ENCODE peak calls at places on chromosomes 5 and 9, in nine cellular contexts. One of them, this sample, is unnamed.

GRCh38 chr9:90012825-90013425 is 408.1 kb downstream of the GADD45G start:
- DNase-seq in ovary: no peak
- DNase-seq in Calu3: no peak
- DNase-seq in foreskin keratinocyte: no peak
- DNase-seq in K562: no peak
- DNase-seq in body of pancreas: peak
- DNase-seq in endothelial cell: no peak
- DNase-seq in pancreas: no peak
- DNase-seq in breast epithelium: no peak
- DNase-seq in this sample: no peak

GRCh38 chr5:30502277-30502676 is 691.2 kb upstream of the CDH6 start:
- DNase-seq in ovary: no peak
- DNase-seq in Calu3: peak
- DNase-seq in foreskin keratinocyte: peak
- DNase-seq in K562: no peak
- DNase-seq in body of pancreas: no peak
- DNase-seq in endothelial cell: no peak
- DNase-seq in pancreas: no peak
- DNase-seq in breast epithelium: no peak
- DNase-seq in this sample: no peak

GRCh38 chr5:119402081-119402480 is 46.3 kb downstream of the TNFAIP8 start:
- DNase-seq in ovary: no peak
- DNase-seq in Calu3: no peak
- DNase-seq in foreskin keratinocyte: no peak
- DNase-seq in K562: no peak
- DNase-seq in body of pancreas: no peak
- DNase-seq in endothelial cell: no peak
- DNase-seq in pancreas: no peak
- DNase-seq in breast epithelium: peak
- DNase-seq in this sample: no peak

GRCh38 chr9:81815781-81816180 is 112.4 kb upstream of the SPATA31D4 start:
- DNase-seq in ovary: no peak
- DNase-seq in Calu3: no peak
- DNase-seq in foreskin keratinocyte: no peak
- DNase-seq in K562: no peak
- DNase-seq in body of pancreas: no peak
- DNase-seq in endothelial cell: no peak
- DNase-seq in pancreas: no peak
- DNase-seq in breast epithelium: no peak
- DNase-seq in this sample: no peak

GRCh38 chr5:140570058-140570457 is 5.4 kb downstream of the SLC35A4 start:
- DNase-seq in ovary: no peak
- DNase-seq in Calu3: no peak
- DNase-seq in foreskin keratinocyte: no peak
- DNase-seq in K562: no peak
- DNase-seq in body of pancreas: no peak
- DNase-seq in endothelial cell: no peak
- DNase-seq in pancreas: no peak
- DNase-seq in breast epithelium: no peak
- DNase-seq in this sample: no peak

GRCh38 chr5:176415240-176416122 is 858 bp downstream of the CLTB start:
- DNase-seq in ovary: no peak
- DNase-seq in Calu3: peak
- DNase-seq in foreskin keratinocyte: no peak
- DNase-seq in K562: no peak
- DNase-seq in body of pancreas: peak
- DNase-seq in endothelial cell: peak
- DNase-seq in pancreas: peak
- DNase-seq in breast epithelium: peak
- DNase-seq in this sample: no peak

GRCh38 chr5:116622375-116623075 is 47.9 kb upstream of the SEMA6A start:
- DNase-seq in ovary: no peak
- DNase-seq in Calu3: no peak
- DNase-seq in foreskin keratinocyte: no peak
- DNase-seq in K562: no peak
- DNase-seq in body of pancreas: no peak
- DNase-seq in endothelial cell: no peak
- DNase-seq in pancreas: no peak
- DNase-seq in breast epithelium: no peak
- DNase-seq in this sample: no peak

GRCh38 chr5:173329370-173330150 is 1.3 kb upstream of the STC2 start:
- DNase-seq in ovary: no peak
- DNase-seq in Calu3: peak
- DNase-seq in foreskin keratinocyte: no peak
- DNase-seq in K562: no peak
- DNase-seq in body of pancreas: peak
- DNase-seq in endothelial cell: peak
- DNase-seq in pancreas: peak
- DNase-seq in breast epithelium: no peak
- DNase-seq in this sample: no peak

GRCh38 chr9:36137392-36138004 is 965 bp downstream of the GLIPR2 start:
- DNase-seq in ovary: no peak
- DNase-seq in Calu3: no peak
- DNase-seq in foreskin keratinocyte: no peak
- DNase-seq in K562: no peak
- DNase-seq in body of pancreas: peak
- DNase-seq in endothelial cell: no peak
- DNase-seq in pancreas: no peak
- DNase-seq in breast epithelium: no peak
- DNase-seq in this sample: no peak

GRCh38 chr9:36136894-36137391 is 410 bp downstream of the GLIPR2 start:
- DNase-seq in ovary: no peak
- DNase-seq in Calu3: no peak
- DNase-seq in foreskin keratinocyte: no peak
- DNase-seq in K562: no peak
- DNase-seq in body of pancreas: no peak
- DNase-seq in endothelial cell: no peak
- DNase-seq in pancreas: no peak
- DNase-seq in breast epithelium: no peak
- DNase-seq in this sample: no peak

GRCh38 chr9:36135791-36136276 is 699 bp upstream of the GLIPR2 start:
- DNase-seq in ovary: no peak
- DNase-seq in Calu3: no peak
- DNase-seq in foreskin keratinocyte: no peak
- DNase-seq in K562: no peak
- DNase-seq in body of pancreas: no peak
- DNase-seq in endothelial cell: no peak
- DNase-seq in pancreas: no peak
- DNase-seq in breast epithelium: no peak
- DNase-seq in this sample: no peak

GRCh38 chr9:36134761-36135505 is 1.6 kb upstream of the GLIPR2 start:
- DNase-seq in ovary: no peak
- DNase-seq in Calu3: no peak
- DNase-seq in foreskin keratinocyte: no peak
- DNase-seq in K562: no peak
- DNase-seq in body of pancreas: no peak
- DNase-seq in endothelial cell: no peak
- DNase-seq in pancreas: no peak
- DNase-seq in breast epithelium: no peak
- DNase-seq in this sample: no peak

DNA sequence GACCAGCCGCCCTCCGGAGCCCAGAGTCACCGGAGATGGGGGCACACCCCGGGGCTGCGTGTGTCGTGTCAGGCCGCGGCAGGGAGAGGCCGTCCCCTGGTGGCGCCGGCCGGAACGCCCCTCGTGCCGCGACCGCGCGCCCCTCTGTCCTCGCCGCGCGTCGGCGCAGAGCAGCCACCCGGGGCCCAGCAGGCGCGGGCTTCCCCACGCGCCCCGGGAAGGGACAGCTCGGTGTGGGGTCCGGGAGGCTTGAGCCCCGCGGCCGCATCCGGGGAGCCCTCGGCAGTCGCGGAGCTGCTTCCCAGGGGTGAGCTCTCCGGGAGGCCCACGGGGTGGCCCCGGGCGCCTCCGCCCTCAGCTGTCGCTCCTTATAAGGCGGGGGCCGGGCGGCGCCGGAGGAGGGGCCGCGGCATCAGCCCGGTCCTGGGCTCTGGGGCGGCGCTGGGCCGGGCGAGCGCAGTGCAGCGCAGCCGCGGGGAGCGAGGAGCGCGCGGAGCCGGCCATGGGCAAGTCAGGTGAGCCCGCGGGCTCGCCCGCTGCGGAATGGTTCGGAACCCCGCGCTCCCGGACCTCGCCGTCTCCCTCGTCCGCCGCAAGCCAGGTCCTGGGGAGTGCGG is at the start of gene GLIPR2:
- DNase-seq in ovary: peak
- DNase-seq in Calu3: peak
- DNase-seq in foreskin keratinocyte: no peak
- DNase-seq in K562: peak
- DNase-seq in body of pancreas: peak
- DNase-seq in endothelial cell: peak
- DNase-seq in pancreas: peak
- DNase-seq in breast epithelium: peak
- DNase-seq in this sample: no peak
- TF ChIP-seq CTCF in ovary: no peak
- TF ChIP-seq CTCF in Calu3: no peak
- TF ChIP-seq CTCF in foreskin keratinocyte: peak
- TF ChIP-seq CTCF in K562: peak
- TF ChIP-seq CTCF in body of pancreas: peak
- TF ChIP-seq CTCF in endothelial cell: no peak
- TF ChIP-seq CTCF in pancreas: no peak
- TF ChIP-seq CTCF in breast epithelium: no peak
- TF ChIP-seq CTCF in this sample: no peak

GRCh38 chr5:69360442-69360841 is 8.9 kb downstream of the AK6 start:
- DNase-seq in ovary: no peak
- DNase-seq in Calu3: no peak
- DNase-seq in foreskin keratinocyte: no peak
- DNase-seq in K562: no peak
- DNase-seq in body of pancreas: no peak
- DNase-seq in endothelial cell: no peak
- DNase-seq in pancreas: no peak
- DNase-seq in breast epithelium: no peak
- DNase-seq in this sample: no peak

GRCh38 chr5:69364850-69365249 is 4.5 kb downstream of the AK6 start:
- DNase-seq in ovary: no peak
- DNase-seq in Calu3: no peak
- DNase-seq in foreskin keratinocyte: no peak
- DNase-seq in K562: no peak
- DNase-seq in body of pancreas: no peak
- DNase-seq in endothelial cell: no peak
- DNase-seq in pancreas: no peak
- DNase-seq in breast epithelium: no peak
- DNase-seq in this sample: no peak

GRCh38 chr5:69368458-69369368 is 607 bp downstream of the AK6 start:
- DNase-seq in ovary: no peak
- DNase-seq in Calu3: peak
- DNase-seq in foreskin keratinocyte: no peak
- DNase-seq in K562: peak
- DNase-seq in body of pancreas: no peak
- DNase-seq in endothelial cell: peak
- DNase-seq in pancreas: no peak
- DNase-seq in breast epithelium: no peak
- DNase-seq in this sample: no peak

GRCh38 chr5:69367697-69368279 is 1.5 kb downstream of the AK6 start:
- DNase-seq in ovary: no peak
- DNase-seq in Calu3: no peak
- DNase-seq in foreskin keratinocyte: no peak
- DNase-seq in K562: no peak
- DNase-seq in body of pancreas: no peak
- DNase-seq in endothelial cell: no peak
- DNase-seq in pancreas: no peak
- DNase-seq in breast epithelium: no peak
- DNase-seq in this sample: no peak

DNA sequence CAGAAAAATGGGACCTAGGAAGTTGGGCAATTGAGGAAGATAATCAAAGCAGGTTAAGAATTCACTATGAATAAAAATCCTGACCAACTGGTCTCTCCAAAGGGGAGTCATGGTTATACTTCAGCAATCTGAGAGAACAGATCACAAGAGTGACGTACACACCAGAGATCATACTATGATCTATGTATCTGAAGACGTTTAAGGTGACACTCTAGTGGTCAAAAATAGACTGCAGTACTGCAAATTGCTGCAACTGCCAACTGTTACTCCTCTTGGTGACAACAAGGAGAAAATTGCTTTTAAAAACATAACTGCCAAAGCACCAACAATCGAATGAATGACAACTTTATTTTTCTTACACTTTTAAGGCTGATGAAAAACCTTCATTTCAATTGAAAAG is 4.9 kb downstream of the AK6 start:
- DNase-seq in ovary: no peak
- DNase-seq in Calu3: no peak
- DNase-seq in foreskin keratinocyte: no peak
- DNase-seq in K562: peak
- DNase-seq in body of pancreas: no peak
- DNase-seq in endothelial cell: no peak
- DNase-seq in pancreas: no peak
- DNase-seq in breast epithelium: no peak
- DNase-seq in this sample: no peak
- TF ChIP-seq CTCF in ovary: no peak
- TF ChIP-seq CTCF in Calu3: no peak
- TF ChIP-seq CTCF in foreskin keratinocyte: peak
- TF ChIP-seq CTCF in K562: peak
- TF ChIP-seq CTCF in body of pancreas: peak
- TF ChIP-seq CTCF in endothelial cell: peak
- TF ChIP-seq CTCF in pancreas: no peak
- TF ChIP-seq CTCF in breast epithelium: peak
- TF ChIP-seq CTCF in this sample: no peak

GRCh38 chr9:76717611-76718010 is 46.6 kb upstream of the PCA3 start:
- DNase-seq in ovary: no peak
- DNase-seq in Calu3: no peak
- DNase-seq in foreskin keratinocyte: no peak
- DNase-seq in K562: no peak
- DNase-seq in body of pancreas: no peak
- DNase-seq in endothelial cell: no peak
- DNase-seq in pancreas: no peak
- DNase-seq in breast epithelium: no peak
- DNase-seq in this sample: no peak

GRCh38 chr9:76717176-76717575 is 47.1 kb upstream of the PCA3 start:
- DNase-seq in ovary: no peak
- DNase-seq in Calu3: no peak
- DNase-seq in foreskin keratinocyte: no peak
- DNase-seq in K562: no peak
- DNase-seq in body of pancreas: no peak
- DNase-seq in endothelial cell: no peak
- DNase-seq in pancreas: no peak
- DNase-seq in breast epithelium: no peak
- DNase-seq in this sample: no peak

GRCh38 chr9:76716270-76716669 is 48.0 kb upstream of the PCA3 start:
- DNase-seq in ovary: no peak
- DNase-seq in Calu3: no peak
- DNase-seq in foreskin keratinocyte: no peak
- DNase-seq in K562: no peak
- DNase-seq in body of pancreas: no peak
- DNase-seq in endothelial cell: no peak
- DNase-seq in pancreas: no peak
- DNase-seq in breast epithelium: no peak
- DNase-seq in this sample: no peak

GRCh38 chr9:76720245-76720644 is 44.0 kb upstream of the PCA3 start:
- DNase-seq in ovary: no peak
- DNase-seq in Calu3: no peak
- DNase-seq in foreskin keratinocyte: no peak
- DNase-seq in K562: no peak
- DNase-seq in body of pancreas: no peak
- DNase-seq in endothelial cell: no peak
- DNase-seq in pancreas: no peak
- DNase-seq in breast epithelium: no peak
- DNase-seq in this sample: no peak

GRCh38 chr9:76718166-76718565 is 46.1 kb upstream of the PCA3 start:
- DNase-seq in ovary: no peak
- DNase-seq in Calu3: no peak
- DNase-seq in foreskin keratinocyte: no peak
- DNase-seq in K562: peak
- DNase-seq in body of pancreas: no peak
- DNase-seq in endothelial cell: no peak
- DNase-seq in pancreas: no peak
- DNase-seq in breast epithelium: no peak
- DNase-seq in this sample: no peak
- TF ChIP-seq CTCF in ovary: no peak
- TF ChIP-seq CTCF in Calu3: no peak
- TF ChIP-seq CTCF in foreskin keratinocyte: no peak
- TF ChIP-seq CTCF in K562: no peak
- TF ChIP-seq CTCF in body of pancreas: no peak
- TF ChIP-seq CTCF in endothelial cell: no peak
- TF ChIP-seq CTCF in pancreas: no peak
- TF ChIP-seq CTCF in breast epithelium: no peak
- TF ChIP-seq CTCF in this sample: no peak

GRCh38 chr9:96029722-96030515 is 154.4 kb downstream of the ERCC6L2 start:
- DNase-seq in ovary: no peak
- DNase-seq in Calu3: no peak
- DNase-seq in foreskin keratinocyte: no peak
- DNase-seq in K562: no peak
- DNase-seq in body of pancreas: no peak
- DNase-seq in endothelial cell: no peak
- DNase-seq in pancreas: no peak
- DNase-seq in breast epithelium: no peak
- DNase-seq in this sample: no peak

GRCh38 chr9:96022445-96023031 is 147.0 kb downstream of the ERCC6L2 start:
- DNase-seq in ovary: no peak
- DNase-seq in Calu3: no peak
- DNase-seq in foreskin keratinocyte: no peak
- DNase-seq in K562: peak
- DNase-seq in body of pancreas: no peak
- DNase-seq in endothelial cell: peak
- DNase-seq in pancreas: no peak
- DNase-seq in breast epithelium: no peak
- DNase-seq in this sample: no peak

GRCh38 chr9:96026655-96027213 is 151.2 kb downstream of the ERCC6L2 start:
- DNase-seq in ovary: no peak
- DNase-seq in Calu3: no peak
- DNase-seq in foreskin keratinocyte: no peak
- DNase-seq in K562: no peak
- DNase-seq in body of pancreas: no peak
- DNase-seq in endothelial cell: no peak
- DNase-seq in pancreas: no peak
- DNase-seq in breast epithelium: no peak
- DNase-seq in this sample: no peak

GRCh38 chr9:96027271-96028131 is 152.0 kb downstream of the ERCC6L2 start:
- DNase-seq in ovary: no peak
- DNase-seq in Calu3: no peak
- DNase-seq in foreskin keratinocyte: no peak
- DNase-seq in K562: no peak
- DNase-seq in body of pancreas: no peak
- DNase-seq in endothelial cell: peak
- DNase-seq in pancreas: no peak
- DNase-seq in breast epithelium: no peak
- DNase-seq in this sample: no peak

DNA sequence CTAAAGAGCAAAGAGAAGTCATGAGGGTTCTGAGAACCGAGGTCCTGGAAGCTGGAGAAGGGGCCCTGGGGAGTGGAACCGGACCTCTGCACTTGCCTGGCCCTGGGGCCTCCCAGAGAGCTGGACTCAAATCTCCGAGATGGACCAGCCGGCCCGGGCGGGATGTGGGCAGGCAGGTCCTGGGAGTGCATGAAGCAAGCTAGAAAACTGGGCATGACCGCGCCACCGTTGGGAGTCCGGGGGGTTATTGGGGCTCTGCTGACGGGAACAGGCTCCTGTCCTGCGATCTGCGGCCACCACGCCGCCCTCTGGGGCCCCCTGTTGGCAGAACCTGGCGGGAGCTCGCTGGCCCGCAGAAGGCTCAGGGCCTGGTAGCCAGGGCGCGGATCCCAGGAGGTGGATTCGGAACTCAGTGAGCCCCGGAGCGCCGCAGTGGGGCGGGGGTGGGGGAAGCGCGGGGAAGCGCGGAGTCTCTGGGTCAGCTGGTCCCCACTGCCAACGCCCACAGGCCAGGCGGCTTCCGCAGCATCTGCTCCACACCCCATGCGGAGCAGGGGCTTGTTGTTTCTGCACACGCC is 150.6 kb downstream of the ERCC6L2 start:
- DNase-seq in ovary: no peak
- DNase-seq in Calu3: no peak
- DNase-seq in foreskin keratinocyte: no peak
- DNase-seq in K562: peak
- DNase-seq in body of pancreas: no peak
- DNase-seq in endothelial cell: peak
- DNase-seq in pancreas: no peak
- DNase-seq in breast epithelium: no peak
- DNase-seq in this sample: no peak
- TF ChIP-seq CTCF in ovary: no peak
- TF ChIP-seq CTCF in Calu3: no peak
- TF ChIP-seq CTCF in foreskin keratinocyte: peak
- TF ChIP-seq CTCF in K562: peak
- TF ChIP-seq CTCF in body of pancreas: no peak
- TF ChIP-seq CTCF in endothelial cell: peak
- TF ChIP-seq CTCF in pancreas: no peak
- TF ChIP-seq CTCF in breast epithelium: no peak
- TF ChIP-seq CTCF in this sample: no peak

This sample was measured in omental fat pad.